ENCODE peak calls at places on chromosomes 16 and 17, in ten cellular contexts. A is iPS DF 6.9, H is aorta, U is tibial artery, R is psoas muscle, N is neural progenitor cell, E is Panc1, W is stomach, B is tibial nerve, V is SK-N-SH. I is an unnamed sample. For H3K36me3, the result is how much of the 10 kb centered on the place peaks cover.

GRCh38 chr17:44761932-44762810 is 3.4 kb downstream of the ADAM11 start:
- DNase-seq in A (no peak), H (no peak), U (no peak), R (no peak), N (no peak), E (no peak), W (no peak), B (no peak), V (no peak), I (no peak)

GRCh38 chr16:12390644-12391043 is 413.0 kb downstream of the CPPED1 start:
- DNase-seq in A (no peak), H (no peak), U (no peak), R (no peak), N (no peak), E (no peak), W (no peak), B (no peak), V (no peak), I (no peak)

GRCh38 chr16:69762843-69763556 is 868 bp downstream of the WWP2 start:
- DNase-seq in A (no peak), H (no peak), U (no peak), R (no peak), N (peak), E (no peak), W (no peak), B (no peak), V (no peak), I (peak)

GRCh38 chr16:4425378-4426020 is at the start of gene DNAJA3:
- DNase-seq in A (peak), H (peak), U (peak), R (peak), N (peak), E (peak), W (peak), B (peak), V (peak), I (peak)

GRCh38 chr17:10119203-10120112 is 78.9 kb downstream of the GAS7 start:
- DNase-seq in A (no peak), H (no peak), U (peak), R (peak), N (no peak), E (no peak), W (peak), B (no peak), V (no peak), I (no peak)

GRCh38 chr16:15607700-15608396 is 35.1 kb downstream of the MARF1 start:
- DNase-seq in A (no peak), H (no peak), U (peak), R (peak), N (no peak), E (no peak), W (no peak), B (peak), V (no peak), I (no peak)

GRCh38 chr17:67573987-67574657 is 143.6 kb upstream of the NOL11 start:
- DNase-seq in A (no peak), H (no peak), U (no peak), R (no peak), N (no peak), E (no peak), W (no peak), B (no peak), V (no peak), I (no peak)

GRCh38 chr16:27811881-27812280 is 251.6 kb downstream of the GSG1L start:
- DNase-seq in A (no peak), H (peak), U (peak), R (no peak), N (no peak), E (no peak), W (no peak), B (no peak), V (no peak), I (no peak)

GRCh38 chr16:86604436-86605220 is 26.3 kb downstream of the FOXL1 start:
- DNase-seq in A (no peak), H (no peak), U (peak), R (no peak), N (no peak), E (no peak), W (no peak), B (no peak), V (no peak), I (no peak)

GRCh38 chr16:12906271-12906670 is 4.9 kb downstream of the SHISA9 start:
- DNase-seq in A (no peak), H (no peak), U (no peak), R (no peak), N (peak), E (no peak), W (no peak), B (no peak), V (no peak), I (no peak)

GRCh38 chr16:46852130-46852529 is 21.1 kb upstream of the C16orf87 start:
- DNase-seq in A (no peak), H (no peak), U (no peak), R (no peak), N (no peak), E (no peak), W (no peak), B (no peak), V (no peak), I (no peak)

GRCh38 chr17:49861150-49861884 is 13.4 kb upstream of the TAC4 start:
- DNase-seq in A (no peak), H (no peak), U (no peak), R (peak), N (peak), E (no peak), W (no peak), B (no peak), V (peak), I (no peak)

GRCh38 chr17:600576-601301 is 113.9 kb downstream of the VPS53 start:
- DNase-seq in A (no peak), H (no peak), U (no peak), R (no peak), N (no peak), E (no peak), W (no peak), B (no peak), V (no peak), I (no peak)

GRCh38 chr17:64171041-64171440 is 41.1 kb upstream of the ERN1 start:
- DNase-seq in A (no peak), H (no peak), U (no peak), R (no peak), N (no peak), E (no peak), W (no peak), B (no peak), V (no peak), I (no peak)

GRCh38 chr16:50940275-50940854 is 198.5 kb downstream of the CYLD start:
- DNase-seq in A (no peak), H (no peak), U (no peak), R (no peak), N (peak), E (no peak), W (no peak), B (no peak), V (no peak), I (no peak)

GRCh38 chr17:31495049-31495885 is 103.8 kb downstream of the RAB11FIP4 start:
- DNase-seq in A (no peak), H (no peak), U (no peak), R (no peak), N (no peak), E (no peak), W (peak), B (no peak), V (peak), I (no peak)

GRCh38 chr16:88030498-88030897 is 79.3 kb downstream of the BANP start:
- DNase-seq in A (no peak), H (no peak), U (no peak), R (no peak), N (no peak), E (no peak), W (no peak), B (no peak), V (no peak), I (no peak)

GRCh38 chr16:57623251-57624043 is 5.0 kb upstream of the ADGRG1 start:
- DNase-seq in A (no peak), H (peak), U (no peak), R (no peak), N (peak), E (no peak), W (peak), B (peak), V (no peak), I (no peak)

DNA sequence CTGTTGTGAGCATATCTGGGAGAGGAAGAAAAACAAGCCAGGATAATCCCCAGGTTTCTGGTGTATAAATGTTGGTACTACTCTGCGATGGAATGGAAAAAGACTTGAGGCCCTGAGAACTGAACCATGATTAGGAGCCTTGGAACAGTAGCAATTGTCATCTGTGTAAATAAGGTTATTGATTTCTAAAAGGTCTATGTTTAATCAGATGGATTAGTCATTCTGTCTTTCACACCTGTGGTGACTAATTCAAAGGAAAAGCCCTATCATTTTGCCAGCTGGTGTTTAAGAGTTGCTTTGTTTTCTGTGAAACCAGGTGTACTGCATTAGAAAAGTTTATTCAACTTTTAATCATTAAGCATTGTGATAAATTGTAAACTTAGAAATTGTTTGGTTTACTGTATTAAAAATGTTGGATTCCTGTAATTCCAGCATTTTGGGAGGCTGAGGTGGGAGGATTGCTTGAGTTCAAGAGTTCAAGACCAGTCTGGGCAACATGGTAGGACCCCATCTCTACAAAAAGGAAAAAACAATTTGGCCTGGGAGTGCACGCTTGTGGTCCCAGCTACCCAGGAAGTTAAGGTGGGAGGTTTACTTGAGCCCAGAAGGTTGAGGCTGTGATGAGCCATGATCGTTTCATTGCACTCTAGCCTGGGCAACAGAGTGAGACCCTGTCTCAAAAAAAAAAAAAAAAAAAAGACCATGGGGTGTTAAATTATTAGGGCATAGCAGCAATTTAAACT is 29.0 kb upstream of the KPNB1 start:
- DNase-seq in A (no peak), H (no peak), U (no peak), R (no peak), N (no peak), E (no peak), W (no peak), B (no peak), V (no peak), I (no peak)
- H3K36me3 ChIP-seq in A (under half), H (under half), U (under half), R (under half), N (under half), E (under half), W (under half), B (under half), V (half or more), I (under half)

DNA sequence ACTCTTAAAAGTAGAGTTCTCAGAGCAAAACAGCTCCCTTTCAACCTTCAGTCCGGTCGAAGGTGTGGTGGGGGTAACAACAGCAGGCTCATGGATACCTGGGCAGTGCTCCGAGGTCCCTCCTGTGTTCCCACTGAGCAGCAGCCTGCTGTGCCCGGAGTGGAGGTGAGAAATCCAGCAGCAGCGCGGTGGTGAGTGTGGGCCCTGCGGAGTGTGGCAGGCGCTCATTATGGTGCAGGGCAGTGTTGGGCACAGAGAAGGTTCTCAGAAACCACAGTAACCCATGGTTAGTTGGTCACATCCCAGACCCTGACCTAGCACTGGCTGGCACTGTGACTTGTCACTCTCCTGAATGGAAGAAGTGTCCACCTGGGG is 5.0 kb upstream of the P4HB start:
- DNase-seq in A (no peak), H (no peak), U (no peak), R (no peak), N (no peak), E (no peak), W (no peak), B (no peak), V (no peak), I (no peak)
- H3K36me3 ChIP-seq in A (under half), H (under half), U (half or more), R (under half), N (under half), E (under half), W (under half), B (under half), V (under half), I (under half)

GRCh38 chr17:33044771-33045170 is 53.1 kb downstream of the SPACA3 start:
- DNase-seq in A (no peak), H (no peak), U (no peak), R (no peak), N (no peak), E (no peak), W (no peak), B (no peak), V (no peak), I (no peak)

GRCh38 chr17:33049781-33050414 is 58.3 kb downstream of the SPACA3 start:
- DNase-seq in A (peak), H (no peak), U (no peak), R (no peak), N (peak), E (peak), W (peak), B (no peak), V (peak), I (no peak)

GRCh38 chr17:33045236-33045635 is 53.6 kb downstream of the SPACA3 start:
- DNase-seq in A (no peak), H (no peak), U (no peak), R (no peak), N (no peak), E (no peak), W (no peak), B (no peak), V (no peak), I (no peak)

GRCh38 chr17:33050611-33051140 is 59.0 kb downstream of the SPACA3 start:
- DNase-seq in A (no peak), H (no peak), U (no peak), R (no peak), N (no peak), E (no peak), W (no peak), B (no peak), V (no peak), I (no peak)

GRCh38 chr17:33046361-33047255 is 55.0 kb downstream of the SPACA3 start:
- DNase-seq in A (no peak), H (no peak), U (no peak), R (no peak), N (peak), E (no peak), W (no peak), B (no peak), V (no peak), I (no peak)
- H3K36me3 ChIP-seq in A (under half), H (under half), U (under half), R (under half), N (under half), E (under half), W (under half), B (under half), V (under half), I (under half)

GRCh38 chr17:68594552-68594951 is 6.6 kb downstream of the FAM20A start:
- DNase-seq in A (no peak), H (no peak), U (no peak), R (no peak), N (no peak), E (no peak), W (no peak), B (no peak), V (no peak), I (no peak)

GRCh38 chr17:68592004-68592403 is 9.2 kb downstream of the FAM20A start:
- DNase-seq in A (no peak), H (no peak), U (no peak), R (no peak), N (no peak), E (no peak), W (no peak), B (no peak), V (no peak), I (no peak)

GRCh38 chr17:68591583-68591982 is 9.6 kb downstream of the FAM20A start:
- DNase-seq in A (no peak), H (no peak), U (no peak), R (peak), N (peak), E (no peak), W (no peak), B (no peak), V (no peak), I (no peak)

GRCh38 chr17:68592667-68593330 is 8.4 kb downstream of the FAM20A start:
- DNase-seq in A (no peak), H (no peak), U (no peak), R (peak), N (no peak), E (no peak), W (no peak), B (no peak), V (no peak), I (no peak)

DNA sequence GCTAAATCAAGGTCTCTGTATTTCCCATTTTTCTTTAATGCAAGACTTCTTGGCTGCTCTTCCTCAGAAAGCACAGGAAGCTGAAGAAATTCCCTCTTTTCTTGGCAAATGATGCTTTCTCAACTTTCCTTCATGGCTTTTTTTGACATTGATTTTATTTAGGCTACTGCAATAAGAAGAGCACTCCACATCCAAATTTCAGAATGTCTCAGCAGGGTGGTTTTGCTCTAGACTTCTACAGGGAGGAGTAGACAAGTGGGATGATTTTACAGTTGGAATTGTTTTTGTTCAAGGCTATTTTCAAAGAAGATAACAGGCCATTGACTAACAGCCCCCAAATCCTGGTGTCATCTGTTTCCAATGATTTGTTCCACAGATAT is 7.8 kb downstream of the FAM20A start:
- DNase-seq in A (no peak), H (no peak), U (no peak), R (no peak), N (no peak), E (no peak), W (no peak), B (no peak), V (peak), I (no peak)
- H3K36me3 ChIP-seq in A (under half), H (under half), U (under half), R (under half), N (under half), E (under half), W (under half), B (under half), V (under half), I (under half)

GRCh38 chr16:81707411-81708321 is 71.4 kb upstream of the PLCG2 start:
- DNase-seq in A (no peak), H (peak), U (no peak), R (no peak), N (no peak), E (no peak), W (peak), B (no peak), V (no peak), I (no peak)
- H3K36me3 ChIP-seq in A (under half), H (under half), U (half or more), R (under half), N (under half), E (under half), W (under half), B (under half), V (under half), I (under half)